ENCODE peak calls at places on chromosomes 12 and 14, in five cellular contexts. U, I, Y, R and A are unnamed samples.

GRCh38 chr12:92707926-92708325 is 5.1 kb downstream of the PLEKHG7 start:
- DNase-seq in U (no peak), I (no peak), Y (no peak), R (no peak), A (no peak)

GRCh38 chr14:55938249-55938791 is 179.9 kb upstream of the PELI2 start:
- DNase-seq in U (no peak), I (no peak), Y (no peak), R (peak), A (peak)

GRCh38 chr12:3820122-3820521 is 53.1 kb downstream of the PARP11 start:
- DNase-seq in U (no peak), I (no peak), Y (no peak), R (peak), A (no peak)

GRCh38 chr14:53885241-53885640 is 71.4 kb downstream of the BMP4 start:
- DNase-seq in U (no peak), I (no peak), Y (no peak), R (no peak), A (no peak)

GRCh38 chr12:112096667-112097066 is 11.9 kb downstream of the NAA25 start:
- DNase-seq in U (no peak), I (peak), Y (no peak), R (peak), A (no peak)

GRCh38 chr14:93099643-93100042 is 16.1 kb downstream of the ITPK1 start:
- DNase-seq in U (no peak), I (no peak), Y (no peak), R (no peak), A (no peak)

GRCh38 chr12:69501154-69501895 is 31.1 kb downstream of the FRS2 start:
- DNase-seq in U (no peak), I (no peak), Y (no peak), R (peak), A (no peak)

GRCh38 chr14:34423445-34423844 is 38.6 kb downstream of the SPTSSA start:
- DNase-seq in U (no peak), I (no peak), Y (no peak), R (no peak), A (no peak)

GRCh38 chr14:37580146-37580545 is 14.9 kb downstream of the FOXA1 start:
- DNase-seq in U (no peak), I (no peak), Y (no peak), R (no peak), A (no peak)

GRCh38 chr12:106906715-106907114 is 49.0 kb upstream of the TMEM263 start:
- DNase-seq in U (no peak), I (no peak), Y (no peak), R (no peak), A (no peak)

DNA sequence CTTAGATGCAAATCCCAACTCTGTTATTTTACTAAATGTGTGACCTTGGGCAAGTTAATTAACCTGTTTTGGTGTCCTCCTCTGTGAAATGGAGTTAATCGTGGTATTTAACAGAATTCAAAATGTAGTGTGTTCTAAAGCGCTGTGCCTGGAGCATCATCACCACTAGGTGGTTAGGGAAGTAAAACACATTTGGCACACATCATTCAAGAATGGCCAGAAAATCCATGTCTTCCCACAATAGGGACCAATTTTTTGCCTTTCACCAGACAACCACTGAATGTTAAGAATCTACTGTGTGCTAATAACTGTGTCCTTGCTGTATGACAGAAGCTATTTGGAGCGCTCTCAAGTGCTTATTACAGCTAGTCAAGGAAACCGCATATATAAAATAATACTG is 133.4 kb downstream of the MON2 start:
- DNase-seq in U (no peak), I (peak), Y (no peak), R (peak), A (no peak)
- TF ChIP-seq CTCF in U (no peak), I (peak), Y (peak), R (peak), A (no peak)

GRCh38 chr12:104460041-104460757 is 3.5 kb downstream of the CHST11 start:
- DNase-seq in U (no peak), I (peak), Y (no peak), R (no peak), A (peak)
- H3K4me3 ChIP-seq in U (no peak), I (peak), Y (no peak), R (no peak), A (no peak)

GRCh38 chr14:86654558-86655184 is 1124.7 kb downstream of the FLRT2 start:
- DNase-seq in U (no peak), I (peak), Y (peak), R (peak), A (no peak)
- TF ChIP-seq CTCF in U (no peak), I (peak), Y (peak), R (peak), A (no peak)

DNA sequence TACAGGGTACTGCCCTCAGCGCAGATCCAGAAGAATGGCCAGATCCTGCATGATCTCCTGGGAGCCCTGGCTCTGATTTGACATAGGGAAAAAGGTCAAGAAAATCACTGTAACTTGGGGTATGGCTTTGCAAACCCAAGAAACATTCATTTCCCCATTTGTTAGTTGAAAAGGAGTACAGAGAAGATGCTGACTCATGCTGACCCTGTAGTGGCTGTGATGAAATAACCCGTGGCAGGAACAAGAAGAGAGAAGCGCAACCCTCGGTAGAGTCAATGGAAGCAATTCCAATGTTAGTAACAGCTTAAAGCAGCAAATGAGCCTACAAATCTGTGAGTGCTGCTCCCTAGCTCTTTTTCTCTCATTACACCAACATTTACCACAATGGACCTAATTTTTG is 281.6 kb upstream of the NPAS3 start:
- DNase-seq in U (no peak), I (peak), Y (no peak), R (peak), A (no peak)
- H3K4me3 ChIP-seq in U (no peak), I (no peak), Y (no peak), R (no peak), A (no peak)